ENCODE peak calls at places on chromosomes 7 and 10, in nine cellular contexts. G is PC-3, A is hepatocyte, H is GM23338, V is GM23248, R is HCT116, B is neural progenitor cell, Y is MM.1S, P is SK-N-SH. I is an unnamed sample. For H3K79me2, the result is how much of the 10 kb centered on the place peaks cover.

GRCh38 chr7:75776295-75776971 is 4.4 kb upstream of the CCL26 start:
- DNase-seq in G (peak), A (no peak), H (no peak), V (peak), R (no peak), B (no peak), Y (peak), P (no peak), I (no peak)

GRCh38 chr10:44067432-44067831 is 317.5 kb downstream of the CXCL12 start:
- DNase-seq in G (no peak), A (no peak), H (no peak), V (no peak), R (no peak), B (no peak), Y (no peak), P (no peak), I (no peak)

GRCh38 chr10:79285315-79286185 is 61.7 kb upstream of the PPIF start:
- DNase-seq in G (no peak), A (no peak), H (no peak), V (no peak), R (no peak), B (no peak), Y (no peak), P (no peak), I (peak)

GRCh38 chr7:102439963-102440795 is 6.8 kb downstream of the ORAI2 start:
- DNase-seq in G (peak), A (peak), H (peak), V (peak), R (peak), B (peak), Y (no peak), P (peak), I (no peak)

GRCh38 chr10:105239311-105240215 is 598.5 kb downstream of the SORCS3 start:
- DNase-seq in G (no peak), A (no peak), H (no peak), V (no peak), R (no peak), B (peak), Y (no peak), P (no peak), I (no peak)

GRCh38 chr10:60390224-60390626 is 550 bp upstream of the ANK3 start:
- DNase-seq in G (no peak), A (no peak), H (no peak), V (peak), R (no peak), B (no peak), Y (no peak), P (no peak), I (no peak)

GRCh38 chr10:133131053-133131452 is 29.0 kb upstream of the KNDC1 start:
- DNase-seq in G (no peak), A (no peak), H (no peak), V (no peak), R (no peak), B (no peak), Y (no peak), P (no peak), I (no peak)

GRCh38 chr7:81462672-81463071 is 307.2 kb downstream of the HGF start:
- DNase-seq in G (peak), A (no peak), H (no peak), V (peak), R (no peak), B (no peak), Y (no peak), P (no peak), I (no peak)

GRCh38 chr10:86538547-86538946 is 17.0 kb upstream of the WAPL start:
- DNase-seq in G (no peak), A (no peak), H (no peak), V (peak), R (no peak), B (no peak), Y (no peak), P (no peak), I (no peak)

GRCh38 chr10:118721005-118721876 is 33.5 kb downstream of the CACUL1 start:
- DNase-seq in G (peak), A (peak), H (peak), V (peak), R (peak), B (peak), Y (peak), P (peak), I (peak)

GRCh38 chr10:11612004-11613001 is 853 bp upstream of the USP6NL start:
- DNase-seq in G (no peak), A (peak), H (no peak), V (peak), R (no peak), B (no peak), Y (no peak), P (no peak), I (peak)

GRCh38 chr7:156533420-156533819 is 107.2 kb upstream of the RNF32 start:
- DNase-seq in G (no peak), A (no peak), H (no peak), V (no peak), R (no peak), B (no peak), Y (no peak), P (no peak), I (no peak)

GRCh38 chr7:29044529-29044928 is 86.4 kb upstream of the TRIL start:
- DNase-seq in G (no peak), A (no peak), H (no peak), V (peak), R (no peak), B (no peak), Y (no peak), P (no peak), I (no peak)

GRCh38 chr7:114112806-114113205 is 194.0 kb upstream of the PPP1R3A start:
- DNase-seq in G (no peak), A (no peak), H (no peak), V (peak), R (no peak), B (no peak), Y (no peak), P (no peak), I (no peak)

GRCh38 chr7:93185303-93186027 is 37.3 kb upstream of the SAMD9L start:
- DNase-seq in G (peak), A (no peak), H (no peak), V (peak), R (no peak), B (no peak), Y (no peak), P (no peak), I (no peak)

GRCh38 chr7:29177963-29178612 is 16.5 kb upstream of the CHN2 start:
- DNase-seq in G (peak), A (peak), H (no peak), V (no peak), R (no peak), B (no peak), Y (no peak), P (no peak), I (no peak)

GRCh38 chr7:23538301-23538700 is 6.5 kb upstream of the TRA2A start:
- DNase-seq in G (no peak), A (no peak), H (no peak), V (no peak), R (no peak), B (no peak), Y (no peak), P (no peak), I (no peak)

GRCh38 chr10:8416755-8417154 is 362.3 kb downstream of the GATA3 start:
- DNase-seq in G (no peak), A (no peak), H (no peak), V (no peak), R (no peak), B (no peak), Y (no peak), P (no peak), I (no peak)

GRCh38 chr7:128791121-128791967 is 424 bp upstream of the CCDC136 start:
- DNase-seq in G (peak), A (peak), H (peak), V (peak), R (no peak), B (peak), Y (peak), P (peak), I (peak)

GRCh38 chr10:109018892-109019507 is 904.3 kb downstream of the XPNPEP1 start:
- DNase-seq in G (peak), A (no peak), H (no peak), V (peak), R (no peak), B (no peak), Y (no peak), P (peak), I (peak)

GRCh38 chr7:19674266-19674960 is 34.4 kb downstream of the POLR1F start:
- DNase-seq in G (no peak), A (no peak), H (peak), V (peak), R (no peak), B (peak), Y (no peak), P (no peak), I (no peak)

GRCh38 chr10:73017955-73018480 is 63.4 kb upstream of the PLA2G12B start:
- DNase-seq in G (no peak), A (no peak), H (no peak), V (no peak), R (no peak), B (no peak), Y (no peak), P (no peak), I (no peak)

GRCh38 chr10:119817991-119818888 is 54.4 kb downstream of the MCMBP start:
- DNase-seq in G (no peak), A (peak), H (peak), V (peak), R (no peak), B (peak), Y (no peak), P (peak), I (no peak)

GRCh38 chr10:5460468-5461200 is 38.7 kb downstream of the CALML5 start:
- DNase-seq in G (no peak), A (no peak), H (no peak), V (no peak), R (no peak), B (no peak), Y (no peak), P (no peak), I (no peak)

GRCh38 chr10:81874878-81875679 is at the start of gene NRG3:
- DNase-seq in G (no peak), A (no peak), H (peak), V (peak), R (no peak), B (peak), Y (peak), P (peak), I (no peak)

GRCh38 chr10:20084451-20084850 is 268.2 kb downstream of the PLXDC2 start:
- DNase-seq in G (no peak), A (no peak), H (no peak), V (no peak), R (no peak), B (no peak), Y (no peak), P (no peak), I (no peak)

GRCh38 chr10:119539359-119539651 is 3.2 kb downstream of the RGS10 start:
- DNase-seq in G (peak), A (no peak), H (no peak), V (no peak), R (no peak), B (no peak), Y (no peak), P (no peak), I (no peak)

GRCh38 chr10:9707205-9707604 is 1310.5 kb upstream of the CELF2 start:
- DNase-seq in G (no peak), A (no peak), H (no peak), V (no peak), R (no peak), B (no peak), Y (no peak), P (no peak), I (peak)

GRCh38 chr7:103989200-103989784 is at the start of gene RELN:
- DNase-seq in G (no peak), A (peak), H (peak), V (peak), R (no peak), B (peak), Y (peak), P (peak), I (no peak)

GRCh38 chr10:34732926-34733325 is 82.2 kb downstream of the PARD3 start:
- DNase-seq in G (peak), A (no peak), H (peak), V (peak), R (peak), B (peak), Y (no peak), P (peak), I (peak)

GRCh38 chr7:148256433-148256832 is 334.1 kb upstream of the C7orf33 start:
- DNase-seq in G (no peak), A (no peak), H (no peak), V (no peak), R (no peak), B (no peak), Y (peak), P (no peak), I (no peak)

GRCh38 chr7:128831178-128831993 is 1.2 kb downstream of the FLNC start:
- DNase-seq in G (peak), A (peak), H (peak), V (peak), R (no peak), B (peak), Y (no peak), P (peak), I (peak)

GRCh38 chr7:10677211-10677610 is 296.5 kb upstream of the PHF14 start:
- DNase-seq in G (no peak), A (no peak), H (no peak), V (no peak), R (no peak), B (no peak), Y (no peak), P (no peak), I (no peak)

GRCh38 chr10:22427101-22427500 is 81.8 kb downstream of the SPAG6 start:
- DNase-seq in G (peak), A (peak), H (peak), V (peak), R (peak), B (no peak), Y (no peak), P (no peak), I (no peak)

GRCh38 chr10:118249714-118250113 is 92.4 kb downstream of the FAM204A start:
- DNase-seq in G (no peak), A (no peak), H (no peak), V (no peak), R (no peak), B (no peak), Y (no peak), P (no peak), I (no peak)

GRCh38 chr7:55240418-55241142 is 124.6 kb upstream of the LANCL2 start:
- DNase-seq in G (no peak), A (no peak), H (no peak), V (no peak), R (no peak), B (no peak), Y (no peak), P (no peak), I (no peak)
- H3K79me2 ChIP-seq in G (under half), A (under half), H (under half), V (under half), R (under half), B (under half), Y (under half), P (under half), I (under half)

DNA sequence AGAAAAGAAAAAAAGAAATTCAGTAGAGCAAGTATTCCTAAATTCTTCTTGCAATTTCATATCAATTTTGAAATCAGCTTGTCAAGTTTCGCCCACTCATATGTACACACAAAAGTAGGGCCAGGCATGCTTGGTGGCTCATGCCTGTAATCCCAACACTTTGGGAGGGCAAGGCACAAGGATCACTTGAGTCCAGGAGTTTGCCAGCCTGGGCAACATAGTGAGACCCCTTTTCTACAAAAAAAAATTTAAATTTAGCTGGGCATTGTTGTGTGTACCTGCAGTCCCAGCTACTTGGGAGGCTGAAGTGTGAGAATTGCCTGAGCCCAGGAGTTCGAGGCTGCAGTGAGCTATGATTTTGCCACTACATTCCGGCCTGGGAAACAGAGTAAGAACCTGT is 65.4 kb downstream of the MRPL32 start:
- DNase-seq in G (no peak), A (no peak), H (no peak), V (no peak), R (no peak), B (no peak), Y (no peak), P (no peak), I (no peak)
- TF ChIP-seq EZH2phosphoT487 in G (no peak), A (no peak), H (no peak), V (no peak), R (no peak), B (no peak), Y (no peak), P (no peak), I (no peak)

GRCh38 chr10:32932330-32932729 is 25.7 kb downstream of the ITGB1 start:
- DNase-seq in G (no peak), A (no peak), H (no peak), V (no peak), R (no peak), B (no peak), Y (no peak), P (no peak), I (no peak)
- H3K79me2 ChIP-seq in G (half or more), A (half or more), H (half or more), V (half or more), R (half or more), B (under half), Y (under half), P (half or more), I (half or more)

GRCh38 chr10:99782447-99783286 is at the start of gene ABCC2:
- DNase-seq in G (no peak), A (peak), H (no peak), V (no peak), R (no peak), B (no peak), Y (no peak), P (no peak), I (no peak)

GRCh38 chr10:99785646-99786045 is 3.2 kb downstream of the ABCC2 start:
- DNase-seq in G (peak), A (no peak), H (peak), V (no peak), R (no peak), B (no peak), Y (no peak), P (no peak), I (no peak)

GRCh38 chr10:99784025-99784730 is 1.7 kb downstream of the ABCC2 start:
- DNase-seq in G (peak), A (peak), H (no peak), V (peak), R (no peak), B (no peak), Y (no peak), P (no peak), I (no peak)

GRCh38 chr10:99787303-99787702 is 4.9 kb downstream of the ABCC2 start:
- DNase-seq in G (no peak), A (no peak), H (no peak), V (no peak), R (no peak), B (no peak), Y (no peak), P (no peak), I (no peak)

GRCh38 chr10:99784731-99785441 is 2.4 kb downstream of the ABCC2 start:
- DNase-seq in G (peak), A (no peak), H (peak), V (peak), R (no peak), B (no peak), Y (no peak), P (no peak), I (no peak)
- TF ChIP-seq EZH2phosphoT487 in G (no peak), A (no peak), H (no peak), V (no peak), R (no peak), B (no peak), Y (no peak), P (no peak), I (no peak)

GRCh38 chr7:32930378-32930777 is 26.9 kb upstream of the FKBP9 start:
- DNase-seq in G (no peak), A (no peak), H (no peak), V (no peak), R (no peak), B (no peak), Y (no peak), P (no peak), I (no peak)

GRCh38 chr7:32936686-32937085 is 20.6 kb upstream of the FKBP9 start:
- DNase-seq in G (no peak), A (no peak), H (no peak), V (peak), R (no peak), B (no peak), Y (no peak), P (no peak), I (no peak)

GRCh38 chr7:32937344-32938174 is 19.7 kb upstream of the FKBP9 start:
- DNase-seq in G (no peak), A (peak), H (no peak), V (peak), R (no peak), B (no peak), Y (no peak), P (peak), I (no peak)

GRCh38 chr7:32941181-32941995 is 15.9 kb upstream of the FKBP9 start:
- DNase-seq in G (no peak), A (no peak), H (peak), V (peak), R (no peak), B (peak), Y (no peak), P (no peak), I (no peak)

DNA sequence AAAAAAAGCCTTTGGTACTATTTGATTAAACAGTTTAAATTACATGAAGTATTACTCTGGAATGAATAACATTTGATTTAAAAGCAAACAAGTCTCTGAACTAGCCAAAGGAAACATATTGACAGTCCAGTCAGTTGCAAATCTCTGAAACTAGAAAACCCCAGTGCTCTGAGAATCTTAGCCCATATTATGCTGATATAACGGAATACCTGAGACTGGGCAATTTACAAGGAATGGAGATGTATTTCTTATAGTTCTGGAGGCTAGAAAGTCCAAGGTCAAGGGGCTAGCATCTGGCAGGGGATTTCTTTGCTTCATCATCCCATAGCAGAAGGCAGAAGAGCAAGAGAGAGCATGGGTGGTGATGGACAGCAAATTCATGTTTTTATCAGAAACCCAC is 21.7 kb upstream of the FKBP9 start:
- DNase-seq in G (no peak), A (no peak), H (no peak), V (no peak), R (no peak), B (no peak), Y (no peak), P (no peak), I (no peak)
- H3K79me2 ChIP-seq in G (under half), A (half or more), H (under half), V (half or more), R (half or more), B (under half), Y (under half), P (half or more), I (under half)

DNA sequence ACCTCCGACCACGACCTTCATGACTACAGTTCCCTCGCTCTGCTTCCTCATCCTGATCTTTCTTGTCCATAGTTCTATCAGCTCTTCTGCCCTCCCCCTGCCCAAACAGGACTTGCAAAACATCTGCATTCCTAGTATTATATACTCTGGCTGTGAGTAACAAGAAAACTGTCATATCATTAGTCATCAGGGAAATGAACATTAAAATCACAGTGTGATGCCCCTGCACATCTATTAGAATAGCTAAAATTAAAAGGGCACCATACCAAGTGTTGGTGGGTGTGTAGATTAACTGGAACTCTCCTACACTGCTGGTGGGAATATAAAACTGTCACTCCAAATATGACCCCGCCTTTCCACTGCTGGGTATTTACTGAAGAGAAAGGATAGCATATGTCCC is 141.8 kb downstream of the C7orf25 start:
- DNase-seq in G (peak), A (no peak), H (no peak), V (peak), R (no peak), B (no peak), Y (no peak), P (no peak), I (no peak)
- TF ChIP-seq EZH2phosphoT487 in G (no peak), A (no peak), H (no peak), V (no peak), R (no peak), B (no peak), Y (no peak), P (no peak), I (no peak)

DNA sequence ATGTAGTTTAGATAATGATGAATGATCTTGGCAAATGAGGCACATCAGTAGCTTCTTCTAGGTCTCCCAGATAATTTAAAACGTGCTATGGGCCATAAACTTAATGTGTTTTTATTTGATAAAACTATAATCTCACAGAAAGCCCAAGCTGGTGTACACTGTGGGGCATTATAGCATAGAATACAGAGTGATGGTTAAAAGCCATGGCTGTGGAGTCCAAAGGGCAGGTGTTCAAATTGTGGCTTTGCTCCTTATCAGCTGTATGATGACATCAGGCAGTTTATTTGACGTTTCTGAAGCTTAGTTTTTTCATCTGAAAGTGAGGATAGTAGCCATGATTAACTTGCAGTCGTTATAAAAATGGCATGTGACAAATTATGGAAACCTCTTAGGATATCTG is 3.5 kb downstream of the MGAM start:
- DNase-seq in G (no peak), A (peak), H (no peak), V (no peak), R (no peak), B (no peak), Y (no peak), P (no peak), I (no peak)
- H3K79me2 ChIP-seq in G (under half), A (under half), H (under half), V (under half), R (under half), B (under half), Y (under half), P (under half), I (under half)

I was measured in OCI-LY7.